ENCODE peak calls at places on chromosome 13, in four cellular contexts. D is HFFc6; I is choroid plexus epithelial cell; T is activated effector memory CD4-positive, alpha-beta T cell treated with Interleukin-2 at 50 U/mL for 16 hours. N is an unnamed sample.

GRCh38 chr13:60146491-60146890 is 17.2 kb downstream of the DIAPH3 start:
- DNase-seq in T (no peak), D (no peak), I (peak), N (no peak)

GRCh38 chr13:75830842-75831241 is 194.7 kb downstream of the LMO7 start:
- DNase-seq in D (peak), I (peak), T (no peak), N (no peak)

GRCh38 chr13:114132419-114133121 is at the start of gene RASA3:
- DNase-seq in I (peak), D (peak), T (peak), N (peak)

GRCh38 chr13:97226788-97227627 is 4.9 kb downstream of the MBNL2 start:
- DNase-seq in T (peak), D (no peak), I (no peak), N (no peak)

GRCh38 chr13:24184265-24184841 is 23.8 kb downstream of the SPATA13 start:
- DNase-seq in T (no peak), D (no peak), I (no peak), N (no peak)

GRCh38 chr13:51849145-51850101 is 4.4 kb upstream of the TMEM272 start:
- DNase-seq in T (peak), D (no peak), I (peak), N (no peak)

GRCh38 chr13:114334305-114335053 is 20.2 kb downstream of the CHAMP1 start:
- DNase-seq in D (no peak), T (no peak), I (no peak), N (no peak)

GRCh38 chr13:29472317-29472961 is 123.0 kb downstream of the SLC7A1 start:
- DNase-seq in I (peak), D (peak), T (peak), N (peak)

GRCh38 chr13:41835871-41836270 is 125.0 kb downstream of the VWA8 start:
- DNase-seq in D (peak), T (no peak), I (peak), N (no peak)

GRCh38 chr13:43122706-43123268 is 99.4 kb downstream of the DNAJC15 start:
- DNase-seq in T (no peak), I (no peak), D (no peak), N (no peak)

GRCh38 chr13:40058757-40059236 is 403.3 kb downstream of the COG6 start:
- DNase-seq in I (peak), T (no peak), D (no peak), N (no peak)

GRCh38 chr13:41813426-41813825 is 147.5 kb downstream of the VWA8 start:
- DNase-seq in D (peak), I (peak), T (no peak), N (no peak)

GRCh38 chr13:87907202-87907601 is 236.0 kb downstream of the SLITRK5 start:
- DNase-seq in T (no peak), I (no peak), D (no peak), N (no peak)

GRCh38 chr13:32150794-32151193 is 119.2 kb downstream of the FRY start:
- DNase-seq in I (peak), D (peak), T (no peak), N (no peak)

GRCh38 chr13:73576291-73576690 is 517.5 kb downstream of the KLF5 start:
- DNase-seq in I (no peak), T (no peak), D (no peak), N (no peak)

GRCh38 chr13:27211771-27212364 is 39.5 kb upstream of the RPL21 start:
- DNase-seq in D (peak), T (no peak), I (peak), N (no peak)

GRCh38 chr13:81473366-81473899 is 1132.5 kb upstream of the SPRY2 start:
- DNase-seq in T (no peak), I (no peak), D (no peak), N (no peak)

GRCh38 chr13:48302920-48303330 is 626 bp upstream of the RB1 start:
- DNase-seq in T (no peak), D (no peak), I (peak), N (no peak)